ENCODE peak calls at places on chromosomes 4 and X, in nine cellular contexts. Q, E, V, T, B, P, D, R and I are unnamed samples.

GRCh38 chrX:40299028-40299479 is 201.3 kb upstream of the BCOR start:
- DNase-seq in Q (no peak), E (peak; percentile 5), V (peak; percentile 11), T (peak; percentile 49), B (no peak), P (no peak), D (peak; percentile 26), R (peak; percentile 45), I (no peak)

GRCh38 chrX:136589966-136590365 is 58.0 kb downstream of the VGLL1 start:
- DNase-seq in Q (no peak), E (no peak), V (no peak), T (no peak), B (no peak), P (no peak), D (peak; percentile 58), R (no peak), I (no peak)

GRCh38 chrX:44227981-44228380 is 115.5 kb downstream of the EFHC2 start:
- DNase-seq in Q (no peak), E (no peak), V (no peak), T (no peak), B (no peak), P (no peak), D (peak; percentile 0), R (no peak), I (no peak)

GRCh38 chrX:138058931-138059330 is 493.0 kb downstream of the ZIC3 start:
- DNase-seq in Q (no peak), E (no peak), V (no peak), T (no peak), B (no peak), P (no peak), D (no peak), R (no peak), I (no peak)

GRCh38 chrX:44092778-44093177 is 119.6 kb upstream of the NDP start:
- DNase-seq in Q (no peak), E (no peak), V (no peak), T (no peak), B (no peak), P (no peak), D (no peak), R (no peak), I (no peak)

GRCh38 chrX:77917294-77917933 is 6.9 kb downstream of the ATP7A start:
- DNase-seq in Q (no peak), E (no peak), V (no peak), T (no peak), B (no peak), P (no peak), D (no peak), R (no peak), I (no peak)

GRCh38 chr4:144204431-144204830 is 63.9 kb upstream of the GYPA start:
- DNase-seq in Q (no peak), E (no peak), V (peak; percentile 7), T (no peak), B (no peak), P (no peak), D (no peak), R (no peak), I (no peak)

GRCh38 chr4:20960291-20960690 is 260.0 kb downstream of the PACRGL start:
- DNase-seq in Q (no peak), E (no peak), V (no peak), T (no peak), B (no peak), P (no peak), D (no peak), R (no peak), I (no peak)

GRCh38 chr4:166008510-166008909 is 135.5 kb downstream of the TLL1 start:
- DNase-seq in Q (no peak), E (no peak), V (no peak), T (no peak), B (no peak), P (no peak), D (no peak), R (no peak), I (no peak)

GRCh38 chr4:156517956-156518355 is 453.6 kb downstream of the PDGFC start:
- DNase-seq in Q (no peak), E (no peak), V (no peak), T (no peak), B (no peak), P (no peak), D (no peak), R (no peak), I (peak; percentile 93)

GRCh38 chrX:103734125-103734760 is 23.5 kb downstream of the TMEM31 start:
- DNase-seq in Q (no peak), E (peak; percentile 45), V (peak; percentile 17), T (no peak), B (no peak), P (no peak), D (peak; percentile 41), R (no peak), I (no peak)

GRCh38 chr4:15142201-15142600 is 139.9 kb downstream of the CPEB2 start:
- DNase-seq in Q (no peak), E (no peak), V (no peak), T (no peak), B (no peak), P (no peak), D (no peak), R (no peak), I (no peak)

GRCh38 chrX:29662101-29662500 is 553.3 kb upstream of the MAGEB2 start:
- DNase-seq in Q (no peak), E (peak; percentile 51), V (peak; percentile 29), T (no peak), B (peak; percentile 64), P (no peak), D (peak; percentile 59), R (no peak), I (no peak)
- H3K9ac ChIP-seq in Q (no peak overlapping the region), E (no peak overlapping the region), V (no peak overlapping the region), T (no peak overlapping the region), B (peak overlapping the region; percentile 73), P (no peak overlapping the region), D (peak overlapping the region; percentile 14), R (no peak overlapping the region), I (no peak overlapping the region)

GRCh38 chr4:94639298-94639697 is 118.5 kb upstream of the BMPR1B start:
- DNase-seq in Q (no peak), E (no peak), V (no peak), T (no peak), B (no peak), P (no peak), D (no peak), R (no peak), I (no peak)

GRCh38 chr4:94642561-94642866 is 115.2 kb upstream of the BMPR1B start:
- DNase-seq in Q (no peak), E (peak; percentile 1), V (peak; percentile 27), T (no peak), B (peak; percentile 62), P (no peak), D (peak; percentile 41), R (no peak), I (no peak)

GRCh38 chr4:94636004-94636403 is 121.8 kb upstream of the BMPR1B start:
- DNase-seq in Q (no peak), E (peak; percentile 31), V (peak; percentile 30), T (no peak), B (peak; percentile 65), P (no peak), D (peak; percentile 62), R (no peak), I (no peak)

GRCh38 chr4:94640151-94640550 is 117.6 kb upstream of the BMPR1B start:
- DNase-seq in Q (no peak), E (no peak), V (no peak), T (no peak), B (no peak), P (no peak), D (no peak), R (no peak), I (no peak)

DNA sequence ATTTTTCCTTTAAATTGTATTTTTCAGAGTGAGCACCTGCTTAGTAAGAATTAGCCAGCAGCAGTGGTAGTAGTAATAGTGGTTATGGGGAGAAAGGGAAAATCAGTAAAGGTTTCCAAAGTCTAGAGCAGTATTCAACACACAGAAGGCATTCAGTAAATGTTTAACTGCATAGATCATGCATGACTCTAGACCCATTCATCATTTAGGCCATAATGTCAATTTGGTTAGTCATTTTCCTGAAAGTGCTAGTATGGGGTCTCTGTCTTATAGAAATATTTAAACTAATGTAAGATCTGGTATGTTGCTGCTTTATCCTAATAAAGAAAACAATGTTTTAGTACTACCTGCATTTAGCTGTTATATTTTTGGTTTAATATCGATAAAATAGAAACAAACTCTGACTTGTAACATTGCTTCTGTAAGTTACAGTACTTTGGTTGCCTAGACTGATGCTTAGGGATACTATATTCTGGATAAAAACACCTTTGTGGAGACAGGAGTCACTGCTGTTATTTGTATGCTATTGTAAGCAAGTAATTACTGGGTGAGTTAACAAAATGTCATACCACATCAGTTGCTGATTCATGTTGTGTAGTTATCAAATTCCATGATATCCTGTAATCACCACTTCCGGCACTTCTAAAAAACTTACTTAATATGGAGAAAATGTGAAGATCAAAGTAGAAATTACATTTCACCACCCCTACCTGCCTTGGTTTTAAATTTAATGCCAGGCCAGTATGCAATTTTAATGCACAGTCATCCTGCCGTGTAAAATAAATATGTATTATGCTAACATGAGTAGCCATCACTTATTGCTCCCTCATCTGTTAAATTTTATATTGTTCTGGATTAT is 115.8 kb upstream of the BMPR1B start:
- DNase-seq in Q (no peak), E (peak; percentile 31), V (peak; percentile 45), T (no peak), B (peak; percentile 84), P (no peak), D (peak; percentile 76), R (no peak), I (no peak)
- H3K9ac ChIP-seq in Q (no peak overlapping the region), E (no peak overlapping the region), V (no peak overlapping the region), T (no peak overlapping the region), B (peak overlapping the region; percentile 54), P (no peak overlapping the region), D (no peak overlapping the region), R (no peak overlapping the region), I (no peak overlapping the region)

DNA sequence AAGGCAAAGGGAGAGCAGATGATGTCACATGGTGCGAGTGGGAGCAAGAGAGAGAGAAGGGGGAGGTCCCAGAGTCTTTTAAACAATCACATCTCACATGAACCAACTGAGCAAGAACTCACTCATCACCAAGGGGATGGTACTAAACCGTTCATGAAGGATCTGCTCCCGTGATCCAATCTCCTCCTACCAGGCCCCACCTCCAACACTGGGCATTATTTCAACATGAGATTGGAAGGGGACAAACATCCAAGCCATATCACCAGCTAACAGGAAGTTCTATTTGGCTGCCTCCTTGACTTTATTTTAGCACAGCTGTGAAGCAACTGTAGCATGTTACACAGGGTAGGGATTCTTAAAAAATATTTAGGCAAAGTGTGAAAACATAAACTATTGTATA is 102.5 kb downstream of the DDIT4L start:
- DNase-seq in Q (no peak), E (peak; percentile 6), V (no peak), T (no peak), B (no peak), P (no peak), D (peak; percentile 53), R (no peak), I (no peak)
- H3K9ac ChIP-seq in Q (no peak overlapping the region), E (no peak overlapping the region), V (peak overlapping the region; percentile 56), T (no peak overlapping the region), B (no peak overlapping the region), P (no peak overlapping the region), D (no peak overlapping the region), R (no peak overlapping the region), I (no peak overlapping the region)

DNA sequence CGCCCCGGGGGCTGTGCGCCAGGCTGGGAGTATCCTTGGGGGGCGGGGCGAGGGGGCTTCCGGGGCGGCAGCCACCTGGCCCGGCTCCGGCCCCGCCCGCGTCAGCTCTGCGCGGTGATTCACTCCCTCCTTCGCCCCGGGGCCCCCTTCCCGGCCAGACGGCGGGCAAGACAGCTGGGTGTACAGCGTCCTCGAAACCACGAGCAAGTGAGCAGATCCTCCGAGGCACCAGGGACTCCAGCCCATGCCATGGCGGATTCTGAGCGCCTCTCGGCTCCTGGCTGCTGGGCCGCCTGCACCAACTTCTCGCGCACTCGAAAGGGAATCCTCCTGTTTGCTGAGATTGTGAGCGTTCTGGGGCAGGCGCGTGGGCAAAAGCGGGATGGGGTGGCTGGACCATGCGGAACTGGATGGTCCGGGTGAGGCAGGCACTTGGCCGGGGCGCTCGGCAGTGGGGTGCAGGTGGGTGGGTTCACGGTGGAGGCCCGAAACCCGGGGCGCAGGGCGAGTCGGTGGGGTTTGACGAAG is at the start of gene PLP2:
- DNase-seq in Q (peak; percentile 75), E (peak; percentile 39), V (peak; percentile 69), T (peak; percentile 71), B (peak; percentile 24), P (peak; percentile 86), D (peak; percentile 79), R (peak; percentile 43), I (no peak)
- H3K9ac ChIP-seq in Q (peak within 1 kb of the TSS; percentile 72), E (peak within 1 kb of the TSS; percentile 73), V (peak within 1 kb of the TSS; percentile 83), T (peak within 1 kb of the TSS; percentile 75), B (peak within 1 kb of the TSS; percentile 87), P (peak within 1 kb of the TSS; percentile 59), D (peak within 1 kb of the TSS; percentile 91), R (no peak within 1 kb of the TSS), I (peak within 1 kb of the TSS; percentile 75)